ENCODE peak calls at places on chromosomes 11 and 22, in seven cellular contexts. M, K, H, G, W, J and C are unnamed samples. For H3K4me1, the result is how much of the 10 kb centered on the place peaks cover.

GRCh38 chr11:69443138-69443967 is 38.1 kb upstream of the LINC01488 start:
- DNase-seq in M (peak), K (peak), H (peak), G (peak), W (peak), J (peak), C (peak)

GRCh38 chr11:69636512-69636866 is 4.5 kb upstream of the CCND1 start:
- DNase-seq in M (peak), K (peak), H (no peak), G (no peak), W (peak), J (peak), C (no peak)

GRCh38 chr11:130315354-130315970 is 745 bp upstream of the ZBTB44 start:
- DNase-seq in M (peak), K (peak), H (no peak), G (no peak), W (peak), J (peak), C (no peak)

GRCh38 chr11:84420261-84420660 is 1134.1 kb upstream of the CCDC90B start:
- DNase-seq in M (no peak), K (no peak), H (no peak), G (no peak), W (no peak), J (no peak), C (no peak)

GRCh38 chr11:6604081-6604626 is 580 bp downstream of the ILK start:
- DNase-seq in M (peak), K (peak), H (no peak), G (peak), W (peak), J (peak), C (no peak)

GRCh38 chr11:101436511-101437142 is 147.2 kb downstream of the TRPC6 start:
- DNase-seq in M (no peak), K (peak), H (no peak), G (peak), W (peak), J (no peak), C (no peak)

GRCh38 chr11:10414659-10415058 is 40.4 kb upstream of the AMPD3 start:
- DNase-seq in M (peak), K (peak), H (no peak), G (peak), W (peak), J (peak), C (no peak)

GRCh38 chr22:32255726-32256125 is 579 bp upstream of the SLC5A4 start:
- DNase-seq in M (no peak), K (no peak), H (no peak), G (no peak), W (no peak), J (no peak), C (no peak)

GRCh38 chr11:5631969-5632635 is 7.3 kb downstream of the TRIM34 start:
- DNase-seq in M (no peak), K (no peak), H (no peak), G (no peak), W (no peak), J (no peak), C (no peak)

GRCh38 chr22:49010086-49010863 is 817.4 kb downstream of the BRD1 start:
- DNase-seq in M (peak), K (no peak), H (no peak), G (no peak), W (no peak), J (no peak), C (no peak)

GRCh38 chr22:40423246-40423753 is 52.9 kb downstream of the SGSM3 start:
- DNase-seq in M (peak), K (no peak), H (no peak), G (no peak), W (no peak), J (no peak), C (no peak)

GRCh38 chr11:68030318-68031135 is at the start of gene NDUFS8:
- DNase-seq in M (peak), K (peak), H (peak), G (peak), W (peak), J (peak), C (peak)
- TF ChIP-seq POLR2A in M (no peak), K (no peak), H (peak), G (peak), W (peak), J (peak), C (no peak)

GRCh38 chr11:12802418-12803085 is 128.3 kb downstream of the TEAD1 start:
- DNase-seq in M (peak), K (no peak), H (no peak), G (peak), W (peak), J (peak), C (no peak)

GRCh38 chr11:12803086-12803826 is 129.0 kb downstream of the TEAD1 start:
- DNase-seq in M (no peak), K (no peak), H (no peak), G (no peak), W (no peak), J (no peak), C (no peak)

GRCh38 chr11:12800032-12800671 is 125.9 kb downstream of the TEAD1 start:
- DNase-seq in M (no peak), K (no peak), H (no peak), G (peak), W (peak), J (no peak), C (no peak)

GRCh38 chr11:12799373-12799835 is 125.2 kb downstream of the TEAD1 start:
- DNase-seq in M (no peak), K (no peak), H (no peak), G (no peak), W (no peak), J (no peak), C (no peak)

DNA sequence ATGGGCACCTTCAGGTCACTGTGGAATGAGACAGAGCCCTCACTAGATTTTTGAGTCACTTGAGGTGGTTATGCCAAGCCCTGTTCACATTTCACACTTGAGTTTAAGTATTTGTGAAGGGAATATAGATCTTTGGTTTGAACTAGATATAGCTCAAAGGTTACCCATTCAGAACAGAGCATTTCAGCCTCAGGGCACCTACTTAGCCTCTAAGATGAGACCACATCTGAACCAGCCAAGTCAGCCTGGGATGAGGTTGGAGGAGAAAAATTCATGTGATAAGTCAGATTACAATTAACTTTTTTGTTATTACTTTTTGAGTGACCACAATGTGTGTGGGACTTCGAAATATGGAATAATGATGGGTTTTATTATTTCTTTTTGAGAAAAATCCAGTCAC is 127.8 kb downstream of the TEAD1 start:
- DNase-seq in M (no peak), K (no peak), H (no peak), G (no peak), W (no peak), J (no peak), C (no peak)
- H3K4me1 ChIP-seq in M (half or more), K (under half), H (half or more), G (under half), W (half or more), J (under half), C (half or more)

DNA sequence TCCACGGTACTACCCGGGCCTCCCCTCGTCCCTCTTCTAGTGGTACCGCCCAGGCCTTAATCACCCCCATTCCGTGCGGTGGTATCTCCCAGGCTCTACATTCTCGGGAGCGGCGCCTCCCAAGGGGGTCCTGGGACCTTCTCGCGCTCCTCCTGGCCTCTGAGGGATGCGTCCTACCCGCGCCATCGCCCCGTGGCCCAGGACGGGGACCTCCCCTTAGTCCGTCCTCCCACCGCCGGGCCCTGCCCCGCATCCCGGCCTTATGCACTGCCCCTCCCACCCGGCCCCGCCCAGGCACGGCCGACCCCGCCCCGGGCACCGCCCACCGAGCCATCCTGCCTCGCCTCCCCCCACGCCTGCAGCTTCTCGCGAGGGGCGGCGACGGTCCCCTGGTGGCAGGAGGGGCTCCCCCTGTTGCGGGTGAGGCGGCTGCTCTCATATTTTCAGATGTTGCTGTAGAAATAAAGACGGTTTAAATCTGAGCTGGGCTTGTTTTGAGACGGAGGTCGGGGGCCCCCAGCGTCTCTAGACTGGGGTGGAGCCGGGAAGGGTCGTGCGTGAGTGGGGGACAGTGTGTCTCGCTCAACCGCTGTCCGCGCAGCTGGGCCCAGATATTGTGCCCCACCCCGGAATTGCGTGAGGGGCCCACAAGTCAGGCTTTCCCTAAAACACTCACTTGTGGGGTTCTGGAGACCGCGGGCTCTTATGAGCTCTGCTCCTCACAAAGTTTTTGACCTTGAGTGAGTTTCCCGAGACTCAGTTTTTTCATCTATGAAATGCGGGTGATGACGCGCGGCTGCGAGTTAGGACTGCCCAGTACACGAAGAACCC is 845 bp upstream of the RAB1B start:
- DNase-seq in M (peak), K (peak), H (peak), G (peak), W (peak), J (peak), C (peak)
- TF ChIP-seq CTCF in M (no peak), K (no peak), H (peak), G (no peak), W (no peak), J (peak), C (peak)

GRCh38 chr11:60942207-60942606 is 9.8 kb downstream of the SLC15A3 start:
- DNase-seq in M (no peak), K (no peak), H (no peak), G (no peak), W (no peak), J (no peak), C (no peak)
- TF ChIP-seq POLR2A in M (no peak), K (no peak), H (no peak), G (no peak), W (no peak), J (no peak), C (no peak)

DNA sequence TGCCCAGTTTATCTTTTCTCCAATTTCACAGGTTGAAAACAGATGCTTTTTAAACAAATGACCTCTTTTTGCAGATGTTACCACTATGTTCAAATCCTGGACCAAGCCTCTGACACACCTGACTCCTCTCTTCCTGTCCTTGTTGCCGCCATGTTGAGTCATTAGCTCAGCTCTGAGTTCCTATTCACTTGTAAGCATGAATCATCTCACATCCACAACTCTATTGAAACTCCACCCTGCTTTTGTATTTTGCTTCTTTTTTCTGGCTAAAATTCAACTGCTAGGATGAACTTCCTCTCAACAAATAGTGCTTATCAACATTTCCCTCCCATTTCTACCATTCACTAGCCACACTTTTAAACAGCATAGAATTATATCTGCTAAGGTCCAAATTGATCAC is 4.1 kb downstream of the JOSD1 start:
- DNase-seq in M (no peak), K (no peak), H (no peak), G (no peak), W (no peak), J (peak), C (no peak)
- H3K4me1 ChIP-seq in M (half or more), K (under half), H (under half), G (under half), W (half or more), J (under half), C (half or more)

DNA sequence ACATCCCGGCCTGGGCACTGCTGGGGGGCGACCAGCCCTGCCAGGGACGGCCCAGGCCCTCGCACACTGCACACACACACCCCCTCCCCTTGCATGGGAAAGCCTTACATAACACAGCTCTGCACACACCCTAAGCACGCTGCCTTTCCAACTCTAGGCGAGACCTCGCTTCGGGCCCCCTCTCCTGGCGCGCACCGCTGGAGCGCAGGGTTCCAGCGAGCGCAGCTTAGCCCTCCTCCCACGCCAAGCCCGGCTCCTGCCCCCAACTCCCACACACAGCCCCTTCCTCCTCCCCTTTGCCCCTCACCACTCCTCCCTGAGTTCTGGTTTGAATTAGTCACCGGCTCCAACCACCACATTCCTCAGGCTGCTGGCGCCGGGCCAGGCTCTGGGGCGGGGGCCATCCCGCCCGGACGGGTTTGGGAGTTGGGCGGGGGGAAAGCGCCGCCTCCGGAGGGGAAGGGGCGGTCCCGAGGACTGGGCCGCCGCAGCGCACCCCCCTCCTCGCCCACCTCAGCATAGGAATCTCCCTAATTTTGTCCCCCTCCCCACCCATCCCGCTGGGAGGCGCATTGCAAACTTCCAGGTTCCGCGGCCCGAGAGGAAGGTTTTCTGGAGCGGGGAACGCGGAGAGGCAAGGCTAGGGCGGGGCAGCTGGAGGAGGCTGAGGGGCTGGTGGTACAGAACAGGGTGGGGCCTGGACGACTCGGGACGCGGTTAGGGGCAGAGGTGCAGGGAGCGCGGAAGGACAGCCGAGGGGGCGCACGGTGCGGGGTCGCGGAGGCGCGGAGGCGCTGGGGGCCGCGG is 966 bp downstream of the AHNAK start:
- DNase-seq in M (peak), K (peak), H (peak), G (peak), W (peak), J (peak), C (peak)
- TF ChIP-seq CTCF in M (no peak), K (no peak), H (no peak), G (peak), W (no peak), J (no peak), C (no peak)

DNA sequence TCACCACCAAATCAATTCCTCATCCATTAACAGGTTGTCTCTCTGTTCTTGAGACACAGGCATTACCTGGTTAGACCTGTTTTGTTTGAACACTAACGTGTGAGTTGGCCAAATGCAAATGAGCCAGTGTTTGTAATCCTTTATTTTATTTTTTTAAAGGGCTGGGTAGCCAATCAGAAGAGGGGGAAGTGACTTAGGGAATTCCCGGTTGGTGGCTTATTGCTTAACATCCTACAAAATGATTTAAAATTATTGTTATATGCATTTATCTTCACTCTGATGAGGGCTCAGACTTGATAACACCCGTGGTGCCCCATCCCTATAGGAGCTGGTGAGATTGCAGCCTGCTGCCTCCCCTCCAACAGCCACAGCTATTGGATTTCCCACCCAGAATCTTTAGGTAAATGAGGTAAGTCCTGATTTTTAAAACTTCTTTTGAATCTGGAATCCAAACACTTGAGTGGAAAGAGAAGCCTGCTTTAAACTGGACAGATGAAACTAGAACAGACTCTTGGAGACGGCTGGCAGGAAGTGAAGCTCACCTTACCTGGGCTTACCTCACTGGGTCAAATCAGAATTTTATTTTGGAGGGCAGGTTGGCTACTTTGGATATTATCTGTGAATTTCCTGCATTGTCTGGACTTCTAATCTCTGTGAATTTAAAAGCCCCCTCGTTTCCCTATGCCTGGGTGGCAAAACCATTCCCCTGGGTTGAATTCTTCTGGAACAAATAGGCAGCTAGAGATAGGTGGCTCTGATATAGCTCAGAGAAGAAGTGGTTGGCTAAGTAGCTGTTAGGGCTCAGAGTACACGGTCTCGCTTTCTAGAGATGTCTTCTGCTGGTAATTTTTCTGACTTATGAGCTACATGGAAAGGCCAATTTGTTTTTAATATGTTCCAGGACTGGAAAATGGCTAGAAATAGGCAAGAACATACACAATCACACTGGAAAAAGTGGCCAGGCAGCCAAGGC is at the start of gene EHF:
- DNase-seq in M (no peak), K (no peak), H (no peak), G (no peak), W (peak), J (no peak), C (no peak)
- TF ChIP-seq POLR2A in M (peak), K (no peak), H (no peak), G (no peak), W (peak), J (no peak), C (no peak)

GRCh38 chr11:75553182-75553581 is 8.9 kb upstream of the SERPINH1 start:
- DNase-seq in M (peak), K (no peak), H (no peak), G (no peak), W (no peak), J (no peak), C (no peak)

GRCh38 chr11:75553889-75554257 is 8.2 kb upstream of the SERPINH1 start:
- DNase-seq in M (no peak), K (no peak), H (no peak), G (no peak), W (no peak), J (no peak), C (no peak)

GRCh38 chr11:75554258-75555022 is 7.6 kb upstream of the SERPINH1 start:
- DNase-seq in M (peak), K (peak), H (peak), G (peak), W (peak), J (peak), C (peak)

GRCh38 chr11:75557649-75558494 is 4.2 kb upstream of the SERPINH1 start:
- DNase-seq in M (peak), K (peak), H (no peak), G (peak), W (peak), J (peak), C (no peak)

DNA sequence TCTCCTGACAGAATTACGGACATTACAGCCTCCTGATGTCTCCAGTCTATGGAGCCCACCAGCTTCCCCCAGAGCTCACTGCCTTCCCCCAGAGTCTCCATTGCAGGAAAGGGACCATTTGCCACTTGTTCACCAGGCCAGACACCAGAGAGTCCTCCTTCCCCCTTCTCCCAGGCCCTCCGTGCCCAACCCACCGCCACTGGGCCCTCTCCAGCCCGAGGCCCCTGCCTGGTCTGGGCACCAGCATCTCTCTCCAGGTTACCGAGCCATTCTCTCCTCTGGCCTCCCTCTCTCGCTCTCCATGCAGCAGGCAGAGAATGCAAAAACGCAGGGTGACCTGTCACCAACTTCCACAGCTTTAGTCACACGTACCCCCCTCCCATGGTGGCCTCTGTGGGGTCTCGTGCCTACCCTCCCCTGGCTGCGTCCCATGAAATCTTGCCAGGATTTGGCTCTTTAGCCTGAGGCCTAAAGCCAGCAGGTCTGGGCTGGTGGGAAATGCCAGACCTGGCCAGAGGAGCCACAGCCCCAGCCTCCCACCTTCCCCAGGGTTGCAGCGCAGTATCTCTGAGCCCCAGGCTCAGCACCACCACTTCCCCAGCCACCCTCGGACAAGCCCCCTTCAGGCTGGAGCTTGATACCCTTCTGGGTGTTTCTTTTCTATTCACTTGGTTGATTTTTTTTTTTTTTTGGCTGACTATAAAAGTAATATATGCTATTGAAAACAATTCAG is 6.8 kb upstream of the SERPINH1 start:
- DNase-seq in M (peak), K (no peak), H (no peak), G (no peak), W (no peak), J (no peak), C (no peak)
- H3K4me1 ChIP-seq in M (half or more), K (under half), H (under half), G (under half), W (under half), J (under half), C (half or more)

DNA sequence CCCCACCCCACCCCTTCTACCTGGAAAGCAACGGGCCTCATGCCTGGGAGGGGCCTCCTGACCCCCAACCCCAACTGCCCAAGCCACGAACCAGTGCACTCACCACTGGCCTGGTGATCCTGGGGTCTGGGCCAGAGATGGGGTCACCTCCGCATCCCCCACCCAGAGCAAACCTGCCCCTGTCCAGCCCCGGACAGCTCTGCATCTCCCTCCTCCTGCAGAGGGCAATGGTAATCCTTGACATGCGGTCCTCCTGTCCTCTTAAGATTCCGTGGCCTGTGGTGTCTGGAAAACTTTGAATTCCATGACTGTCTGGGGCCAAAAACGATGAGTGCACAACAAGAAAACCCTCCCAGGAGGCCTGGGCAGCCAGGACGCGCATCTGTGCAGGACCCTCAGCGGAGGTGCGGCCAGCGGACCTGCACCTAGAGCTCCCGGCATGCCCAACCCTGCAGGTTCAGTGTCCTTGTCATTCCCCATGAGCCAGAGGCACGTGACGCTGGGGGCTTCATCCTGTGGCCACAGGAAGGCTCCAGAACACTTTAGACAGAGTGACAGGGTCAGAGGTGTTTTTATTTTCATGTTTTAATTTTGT is 16.1 kb upstream of the PPARA start:
- DNase-seq in M (no peak), K (no peak), H (no peak), G (no peak), W (no peak), J (no peak), C (no peak)
- TF ChIP-seq CTCF in M (no peak), K (no peak), H (no peak), G (no peak), W (no peak), J (no peak), C (no peak)